ENCODE peak calls at places on chromosomes 1 and 21, in ten cellular contexts. B is substantia nigra; I is Calu3; W is 8988T; Q is CD4-positive, alpha-beta T cell; X is OCI-LY7; C is activated naive CD4-positive, alpha-beta T cell treated with anti-CD3 and anti-CD28 coated beads for 36 hours; Z is NCI-H1105; K is T-cell; M is occipital lobe. P is an unnamed sample.

GRCh38 chr1:38071530-38072266 is 25.1 kb upstream of the POU3F1 start:
- DNase-seq in C (no peak), B (no peak), Z (no peak), I (no peak), M (no peak), K (no peak), X (peak), W (peak), Q (no peak), P (no peak)

GRCh38 chr1:15141933-15142647 is 11.5 kb upstream of the TMEM51 start:
- DNase-seq in X (no peak), I (no peak), C (no peak), K (no peak), W (no peak), Q (no peak), M (no peak), B (no peak), Z (no peak), P (peak)

GRCh38 chr1:116219651-116220434 is 108.6 kb downstream of the MAB21L3 start:
- DNase-seq in I (no peak), W (no peak), K (no peak), B (no peak), C (no peak), Z (no peak), M (no peak), Q (no peak), X (no peak), P (no peak)

GRCh38 chr1:11770011-11770410 is 8.0 kb downstream of the C1orf167 start:
- DNase-seq in I (no peak), W (no peak), X (no peak), B (no peak), C (no peak), Q (no peak), K (no peak), Z (no peak), M (no peak), P (no peak)

GRCh38 chr21:25298512-25299491 is 308.5 kb downstream of the MRPL39 start:
- DNase-seq in K (no peak), B (no peak), W (no peak), Z (no peak), M (no peak), I (no peak), Q (no peak), C (no peak), X (peak), P (no peak)

GRCh38 chr1:7299994-7300393 is 471.1 kb upstream of the VAMP3 start:
- DNase-seq in B (no peak), X (no peak), I (no peak), C (no peak), Q (no peak), K (no peak), Z (no peak), W (no peak), M (no peak), P (no peak)

GRCh38 chr1:180241716-180242544 is 11.9 kb downstream of the LHX4 start:
- DNase-seq in K (no peak), C (no peak), I (no peak), Q (no peak), M (no peak), B (no peak), W (no peak), Z (no peak), X (no peak), P (no peak)

GRCh38 chr1:6960291-6960758 is 175.1 kb downstream of the CAMTA1 start:
- DNase-seq in M (no peak), C (no peak), I (peak), Q (no peak), Z (no peak), K (no peak), W (no peak), X (no peak), B (no peak), P (peak)

GRCh38 chr1:26490155-26490554 is 17.9 kb downstream of the HMGN2 start:
- DNase-seq in C (no peak), W (no peak), Q (no peak), Z (no peak), X (no peak), I (no peak), M (no peak), K (no peak), B (no peak), P (no peak)

GRCh38 chr1:40532844-40533424 is 1.5 kb downstream of the ZNF684 start:
- DNase-seq in W (peak), K (no peak), I (peak), Q (no peak), Z (peak), X (peak), B (no peak), C (peak), M (no peak), P (no peak)

GRCh38 chr1:182630586-182630985 is 26.4 kb upstream of the RGS16 start:
- DNase-seq in X (no peak), W (no peak), B (no peak), Q (no peak), I (no peak), Z (no peak), C (no peak), M (no peak), K (no peak), P (no peak)

GRCh38 chr1:27235827-27236226 is 1.4 kb downstream of the WDTC1 start:
- DNase-seq in X (no peak), Z (no peak), W (no peak), B (no peak), K (no peak), Q (no peak), I (no peak), M (no peak), C (no peak), P (no peak)

GRCh38 chr1:166884040-166884642 is 8.1 kb upstream of the TADA1 start:
- DNase-seq in I (peak), X (no peak), Q (no peak), Z (no peak), K (peak), M (peak), B (peak), C (peak), W (no peak), P (no peak)

GRCh38 chr1:28796321-28797213 is 15.4 kb upstream of the OPRD1 start:
- DNase-seq in I (no peak), C (no peak), Z (no peak), X (no peak), B (no peak), M (no peak), Q (no peak), W (no peak), K (no peak), P (no peak)

GRCh38 chr21:41769106-41769505 is 2.3 kb upstream of the RIPK4 start:
- DNase-seq in K (no peak), Z (no peak), Q (no peak), M (no peak), X (no peak), W (no peak), I (no peak), B (no peak), C (no peak), P (no peak)

GRCh38 chr1:98991127-98992003 is 13.3 kb downstream of the PLPPR5 start:
- DNase-seq in I (peak), M (no peak), K (no peak), B (no peak), Q (no peak), Z (no peak), W (no peak), C (peak), X (peak), P (peak)

GRCh38 chr1:41416552-41417334 is 55.5 kb downstream of the FOXO6 start:
- DNase-seq in W (peak), M (peak), X (peak), Q (peak), K (peak), I (peak), B (peak), C (peak), Z (peak), P (no peak)

GRCh38 chr21:33780631-33781030 is 135.0 kb downstream of the ATP5PO start:
- DNase-seq in Q (no peak), I (no peak), Z (no peak), X (no peak), B (no peak), K (no peak), C (no peak), W (no peak), M (no peak), P (no peak)

GRCh38 chr1:145879775-145880174 is 5.9 kb downstream of the ANKRD35 start:
- DNase-seq in C (no peak), B (no peak), K (no peak), X (no peak), Z (peak), Q (no peak), I (no peak), M (no peak), W (no peak), P (no peak)

GRCh38 chr21:30028537-30028936 is 88.7 kb upstream of the GRIK1 start:
- DNase-seq in X (no peak), B (no peak), C (no peak), I (no peak), M (no peak), Q (no peak), W (no peak), Z (no peak), K (no peak), P (no peak)

GRCh38 chr1:203038217-203038741 is 12.0 kb downstream of the PPFIA4 start:
- DNase-seq in I (no peak), Z (no peak), X (peak), M (peak), W (peak), Q (no peak), C (no peak), B (peak), K (no peak), P (no peak)

GRCh38 chr1:223479718-223480425 is 86.7 kb downstream of the CCDC185 start:
- DNase-seq in X (no peak), I (no peak), Z (peak), K (no peak), M (no peak), C (no peak), B (no peak), Q (no peak), W (no peak), P (no peak)

GRCh38 chr1:55284856-55285255 is 69.7 kb upstream of the USP24 start:
- DNase-seq in Z (peak), B (peak), I (peak), K (no peak), Q (no peak), W (no peak), M (peak), X (peak), C (peak), P (peak)

GRCh38 chr1:184889902-184890301 is 84.4 kb downstream of the NIBAN1 start:
- DNase-seq in M (no peak), B (no peak), I (no peak), Z (no peak), W (no peak), K (no peak), Q (no peak), X (no peak), C (no peak), P (no peak)

GRCh38 chr1:45490121-45490622 is 791 bp downstream of the TESK2 start:
- DNase-seq in Z (no peak), M (no peak), I (no peak), C (no peak), W (no peak), Q (no peak), K (no peak), B (no peak), X (no peak), P (no peak)

GRCh38 chr1:39900662-39901485 is 843 bp downstream of the MYCL start:
- DNase-seq in X (no peak), Q (no peak), Z (no peak), K (no peak), M (no peak), C (no peak), I (peak), B (no peak), W (no peak), P (no peak)

GRCh38 chr1:205226868-205227583 is 720 bp upstream of the TMCC2 start:
- DNase-seq in C (peak), I (peak), W (no peak), Z (peak), K (no peak), B (no peak), X (peak), Q (no peak), M (no peak), P (no peak)